ENCODE peak calls at places on chromosome 1, in seven cellular contexts. K is HCT116, L is HepG2, W is H1, N is K562, M is SK-N-SH, O is GM12878. Q is an unnamed sample.

GRCh38 chr1:228016181-228016510 is 9.3 kb downstream of the WNT3A start:
- DNase-seq in L (no peak), K (no peak), N (no peak), W (no peak), O (no peak), M (no peak), Q (no peak)

GRCh38 chr1:97877307-97877706 is 43.5 kb downstream of the DPYD start:
- DNase-seq in N (no peak), W (no peak), L (no peak), O (no peak), K (no peak), M (no peak), Q (no peak)

GRCh38 chr1:159171254-159171687 is at the start of gene CADM3:
- DNase-seq in L (no peak), N (no peak), K (no peak), O (no peak), M (peak), W (peak), Q (no peak)

GRCh38 chr1:53577141-53578100 is 118.2 kb downstream of the DMRTB1 start:
- DNase-seq in L (no peak), W (no peak), K (no peak), M (no peak), N (peak), O (no peak), Q (no peak)

GRCh38 chr1:178689769-178690168 is 35.3 kb upstream of the RALGPS2 start:
- DNase-seq in N (no peak), K (no peak), O (no peak), L (no peak), W (no peak), M (no peak), Q (no peak)

GRCh38 chr1:209434066-209434465 is 149.4 kb upstream of the CAMK1G start:
- DNase-seq in N (no peak), O (no peak), W (no peak), L (no peak), K (no peak), M (no peak), Q (no peak)

GRCh38 chr1:206128192-206128591 is 11.0 kb upstream of the AVPR1B start:
- DNase-seq in L (no peak), N (no peak), M (no peak), O (no peak), K (no peak), W (no peak), Q (no peak)

GRCh38 chr1:43934279-43934985 is 831 bp downstream of the ARTN start:
- DNase-seq in L (peak), K (peak), W (peak), O (no peak), M (peak), N (peak), Q (peak)

GRCh38 chr1:98045211-98046030 is 124.6 kb upstream of the DPYD start:
- DNase-seq in W (peak), M (peak), N (no peak), L (no peak), O (no peak), K (no peak), Q (no peak)

GRCh38 chr1:3230553-3230952 is 161.6 kb downstream of the PRDM16 start:
- DNase-seq in M (no peak), L (no peak), N (no peak), K (no peak), W (no peak), O (no peak), Q (no peak)

GRCh38 chr1:113166473-113166872 is 93.5 kb downstream of the LRIG2 start:
- DNase-seq in W (no peak), K (no peak), O (no peak), L (no peak), M (no peak), N (no peak), Q (no peak)

GRCh38 chr1:159790237-159790917 is 9.6 kb downstream of the DUSP23 start:
- DNase-seq in W (no peak), N (peak), M (peak), L (peak), O (no peak), K (peak), Q (peak)

GRCh38 chr1:61536174-61536573 is 188.8 kb downstream of the TM2D1 start:
- DNase-seq in O (no peak), W (no peak), K (no peak), N (no peak), M (no peak), L (no peak), Q (no peak)

GRCh38 chr1:165629848-165630628 is 996 bp upstream of the MGST3 start:
- DNase-seq in M (peak), L (no peak), W (no peak), N (no peak), K (no peak), O (no peak), Q (peak)

GRCh38 chr1:36938807-36939206 is 95.5 kb downstream of the GRIK3 start:
- DNase-seq in K (no peak), L (no peak), M (no peak), N (no peak), W (no peak), O (no peak), Q (no peak)

GRCh38 chr1:17276568-17276967 is 27.7 kb downstream of the PADI3 start:
- DNase-seq in K (no peak), L (no peak), O (no peak), W (no peak), N (no peak), M (no peak), Q (no peak)

GRCh38 chr1:19754482-19754881 is 45.2 kb downstream of the TMCO4 start:
- DNase-seq in N (no peak), K (no peak), M (no peak), L (no peak), W (no peak), O (no peak), Q (no peak)

GRCh38 chr1:90381598-90381997 is 335.5 kb downstream of the BARHL2 start:
- DNase-seq in O (no peak), K (no peak), W (no peak), N (no peak), L (no peak), M (no peak), Q (no peak)

GRCh38 chr1:35180776-35181374 is 12.1 kb downstream of the SFPQ start:
- DNase-seq in L (no peak), M (no peak), N (peak), K (no peak), O (no peak), W (no peak), Q (no peak)

GRCh38 chr1:67735806-67736627 is 51.0 kb downstream of the GADD45A start:
- DNase-seq in K (peak), W (no peak), L (no peak), M (peak), O (peak), N (peak), Q (no peak)

GRCh38 chr1:221174598-221174997 is 295.4 kb downstream of the HLX start:
- DNase-seq in O (no peak), N (peak), L (no peak), W (no peak), M (no peak), K (no peak), Q (peak)

GRCh38 chr1:66563094-66563800 is 29.3 kb downstream of the SGIP1 start:
- DNase-seq in N (no peak), L (peak), M (no peak), K (peak), W (no peak), O (no peak), Q (peak)

GRCh38 chr1:212446333-212446732 is 13.6 kb downstream of the NENF start:
- DNase-seq in L (no peak), W (no peak), K (no peak), O (no peak), M (no peak), N (no peak), Q (no peak)

GRCh38 chr1:37323486-37324377 is 150.6 kb upstream of the ZC3H12A start:
- DNase-seq in N (peak), O (no peak), L (peak), W (peak), M (peak), K (no peak), Q (peak)

GRCh38 chr1:87042127-87042811 is 127.8 kb downstream of the HS2ST1 start:
- DNase-seq in N (no peak), L (no peak), O (no peak), K (no peak), W (no peak), M (no peak), Q (no peak)

GRCh38 chr1:18398791-18399551 is 81.8 kb upstream of the KLHDC7A start:
- DNase-seq in O (no peak), K (no peak), M (no peak), N (no peak), L (peak), W (no peak), Q (no peak)

GRCh38 chr1:32178380-32179192 is 889 bp upstream of the TXLNA start:
- DNase-seq in K (no peak), L (peak), O (no peak), W (no peak), M (no peak), N (no peak), Q (no peak)

GRCh38 chr1:232767381-232768074 is 37.7 kb upstream of the MAP10 start:
- DNase-seq in K (peak), N (no peak), W (no peak), L (no peak), M (no peak), O (no peak), Q (no peak)
- TF ChIP-seq YY1 in K (no peak), N (no peak), W (no peak), L (no peak), M (no peak), O (no peak), Q (no peak)

GRCh38 chr1:59640851-59641250 is 173.9 kb upstream of the HOOK1 start:
- DNase-seq in K (no peak), O (no peak), M (no peak), N (no peak), L (no peak), W (no peak), Q (no peak)

GRCh38 chr1:59641861-59642260 is 172.9 kb upstream of the HOOK1 start:
- DNase-seq in M (no peak), O (no peak), L (no peak), W (no peak), K (no peak), N (no peak), Q (peak)

GRCh38 chr1:59643526-59643925 is 171.2 kb upstream of the HOOK1 start:
- DNase-seq in M (no peak), K (no peak), N (no peak), W (no peak), L (no peak), O (no peak), Q (no peak)

GRCh38 chr1:59645893-59646292 is 168.9 kb upstream of the HOOK1 start:
- DNase-seq in K (no peak), L (no peak), M (peak), N (no peak), W (no peak), O (no peak), Q (no peak)
- H3K9ac ChIP-seq in K (no peak), L (no peak), M (no peak), N (no peak), W (no peak), O (no peak), Q (no peak)

GRCh38 chr1:182404764-182405163 is 4.3 kb upstream of the TEDDM1 start:
- DNase-seq in K (no peak), M (peak), W (no peak), L (no peak), N (no peak), O (no peak), Q (no peak)
- TF ChIP-seq YY1 in K (no peak), M (no peak), W (no peak), L (no peak), N (no peak), O (no peak), Q (no peak)

GRCh38 chr1:107142370-107142668 is 1.5 kb downstream of the NTNG1 start:
- DNase-seq in W (no peak), N (no peak), M (no peak), K (no peak), L (no peak), O (no peak), Q (no peak)
- H3K9ac ChIP-seq in W (no peak), N (no peak), M (no peak), K (no peak), L (no peak), O (no peak), Q (no peak)

GRCh38 chr1:26542781-26543443 is 13.4 kb downstream of the RPS6KA1 start:
- DNase-seq in O (no peak), L (no peak), W (no peak), N (no peak), M (no peak), K (no peak), Q (no peak)

GRCh38 chr1:26540346-26540745 is 10.8 kb downstream of the RPS6KA1 start:
- DNase-seq in M (no peak), W (no peak), O (no peak), L (no peak), N (no peak), K (no peak), Q (no peak)

GRCh38 chr1:26543444-26543835 is 13.9 kb downstream of the RPS6KA1 start:
- DNase-seq in K (no peak), L (no peak), O (no peak), N (no peak), W (no peak), M (no peak), Q (no peak)

GRCh38 chr1:26541431-26541815 is 11.9 kb downstream of the RPS6KA1 start:
- DNase-seq in W (no peak), N (no peak), O (no peak), M (no peak), K (no peak), L (no peak), Q (no peak)

GRCh38 chr1:26541816-26542711 is 12.5 kb downstream of the RPS6KA1 start:
- DNase-seq in L (peak), K (no peak), O (peak), N (peak), W (peak), M (peak), Q (peak)
- TF ChIP-seq YY1 in L (no peak), K (no peak), O (peak), N (no peak), W (no peak), M (no peak), Q (no peak)

DNA sequence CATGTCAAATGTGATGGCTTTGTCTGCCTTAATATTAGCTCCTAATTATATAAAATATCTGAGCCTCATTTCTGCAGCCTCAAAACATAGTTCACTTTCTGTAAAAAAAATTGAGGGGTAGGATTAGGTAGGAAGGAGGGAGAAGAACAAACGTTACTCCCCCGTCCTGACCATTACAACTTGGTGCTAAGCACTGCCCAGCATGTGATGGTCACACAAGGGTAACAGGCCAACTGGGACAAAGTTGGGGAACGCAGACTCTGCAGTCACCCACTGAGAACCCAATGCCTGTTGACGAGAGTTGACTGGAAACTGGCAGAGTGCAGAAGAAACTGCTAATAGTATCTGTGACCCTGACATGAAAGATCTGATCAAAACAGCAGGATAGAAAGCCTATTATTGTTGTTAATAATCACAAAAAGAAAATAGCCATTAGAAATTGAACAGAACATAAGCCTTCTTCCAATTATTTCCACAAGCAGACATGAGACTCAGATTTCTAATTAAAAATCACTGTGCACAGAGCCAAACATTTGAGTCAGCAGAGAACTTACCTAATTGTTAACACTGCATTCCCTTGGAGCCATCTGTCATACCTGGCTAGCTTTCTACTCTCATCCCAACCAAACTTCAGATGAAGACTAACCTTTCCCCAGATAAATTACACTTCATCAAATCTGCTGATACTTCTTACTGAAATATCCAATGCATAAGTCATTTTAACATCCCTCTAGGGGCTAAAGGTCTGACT is 5.5 kb downstream of the SORT1 start:
- DNase-seq in O (no peak), L (no peak), W (no peak), K (no peak), N (peak), M (no peak), Q (no peak)
- H3K9ac ChIP-seq in O (peak), L (peak), W (no peak), K (no peak), N (peak), M (no peak), Q (no peak)

GRCh38 chr1:11804666-11805453 is 904 bp downstream of the MTHFR start:
- DNase-seq in L (no peak), K (no peak), M (peak), N (peak), O (no peak), W (peak), Q (no peak)
- TF ChIP-seq YY1 in L (no peak), K (no peak), M (no peak), N (no peak), O (no peak), W (no peak), Q (no peak)

GRCh38 chr1:172781513-172782140 is 122.7 kb downstream of the FASLG start:
- DNase-seq in L (no peak), K (no peak), M (no peak), O (peak), W (no peak), N (no peak), Q (no peak)
- H3K9ac ChIP-seq in L (no peak), K (no peak), M (no peak), O (no peak), W (no peak), N (no peak), Q (no peak)

DNA sequence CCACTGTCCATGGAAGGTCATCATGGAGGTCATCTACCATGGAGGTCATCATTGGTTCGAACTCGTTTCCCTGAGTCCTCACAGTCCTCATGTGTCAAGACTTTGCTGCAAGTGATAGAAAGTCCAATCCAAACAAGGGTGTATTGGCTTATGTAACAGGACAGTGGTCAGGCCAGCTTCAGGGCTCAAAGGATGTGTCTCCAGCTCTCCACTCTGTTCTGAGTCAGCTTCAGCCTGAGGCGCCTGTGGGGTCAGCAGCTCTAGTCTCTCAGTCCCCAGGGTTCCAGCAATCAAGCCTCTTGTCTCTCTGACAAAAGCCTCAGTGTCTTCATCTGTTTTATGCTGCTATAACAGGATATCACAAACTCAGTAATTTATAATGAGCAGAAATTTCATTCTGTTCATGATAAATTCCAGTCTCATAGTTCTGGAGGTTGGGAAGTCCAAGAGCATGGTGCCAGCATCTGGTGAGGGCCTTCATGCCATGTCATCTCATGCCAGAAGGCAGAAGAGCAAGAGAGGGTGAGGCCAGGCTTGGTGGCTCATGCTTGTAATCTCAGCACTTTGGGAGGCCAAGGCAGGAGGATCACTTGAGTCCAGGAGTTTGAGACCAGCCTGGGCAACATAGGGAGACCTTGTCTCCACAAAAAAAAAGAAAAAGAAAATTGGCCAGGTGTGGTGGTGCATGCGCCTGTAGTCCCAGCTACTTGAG is 19.5 kb downstream of the A3GALT2 start:
- DNase-seq in W (no peak), O (no peak), L (peak), M (no peak), K (no peak), N (no peak), Q (no peak)
- TF ChIP-seq YY1 in W (no peak), O (no peak), L (no peak), M (no peak), K (no peak), N (no peak), Q (no peak)

GRCh38 chr1:240692339-240692705 is 80.4 kb upstream of the GREM2 start:
- DNase-seq in N (no peak), M (no peak), K (no peak), L (no peak), O (no peak), W (no peak), Q (no peak)
- H3K9ac ChIP-seq in N (no peak), M (no peak), K (no peak), L (no peak), O (no peak), W (no peak), Q (no peak)

Q was measured in NT2/D1.